ENCODE peak calls at places on chromosomes 7 and 10, in ten cellular contexts. O is T-helper 1 cell; W is naive thymus-derived CD4-positive, alpha-beta T cell; N is EH; Z is Right ventricle myocardium superior; C is substantia nigra; E is fibroblast of villous mesenchyme; J is astrocyte of the hippocampus; D is SW480; S is activated CD8-positive, alpha-beta memory T cell treated with anti-CD3 and anti-CD28 coated beads for 24 hours. V is an unnamed sample.

GRCh38 chr10:21926949-21927348 is 76.6 kb downstream of the DNAJC1 start:
- DNase-seq in E (peak), N (peak), O (no peak), J (peak), C (no peak), W (no peak), S (no peak), D (no peak), Z (no peak), V (no peak)

GRCh38 chr10:96287392-96288105 is 16.2 kb upstream of the BLNK start:
- DNase-seq in J (no peak), S (no peak), C (no peak), E (peak), N (no peak), O (no peak), D (peak), Z (no peak), W (no peak), V (no peak)

GRCh38 chr7:35261476-35262285 is 7.8 kb upstream of the TBX20 start:
- DNase-seq in C (no peak), N (no peak), E (no peak), D (no peak), S (no peak), O (no peak), Z (peak), W (no peak), J (peak), V (no peak)

GRCh38 chr10:133324198-133324792 is 12.4 kb downstream of the CALY start:
- DNase-seq in Z (peak), N (peak), E (peak), O (peak), S (no peak), J (peak), W (peak), D (peak), C (no peak), V (peak)

GRCh38 chr10:74855027-74855426 is 28.6 kb downstream of the KAT6B start:
- DNase-seq in C (no peak), W (no peak), S (no peak), J (no peak), E (peak), Z (peak), N (no peak), O (no peak), D (no peak), V (peak)

GRCh38 chr10:130621231-130621775 is 485.1 kb downstream of the GLRX3 start:
- DNase-seq in E (no peak), N (no peak), S (no peak), C (no peak), J (no peak), O (no peak), W (no peak), D (no peak), Z (no peak), V (no peak)

GRCh38 chr10:128930422-128930821 is 536.6 kb upstream of the MGMT start:
- DNase-seq in W (no peak), D (no peak), N (no peak), E (no peak), J (no peak), S (no peak), C (no peak), O (no peak), Z (no peak), V (no peak)

GRCh38 chr7:106041140-106041717 is 70.9 kb downstream of the SYPL1 start:
- DNase-seq in O (no peak), E (peak), J (peak), D (peak), W (peak), S (peak), C (no peak), Z (no peak), N (peak), V (peak)

GRCh38 chr10:122421054-122421625 is 33.3 kb upstream of the ARMS2 start:
- DNase-seq in J (no peak), S (no peak), C (no peak), Z (no peak), N (peak), O (no peak), D (no peak), W (peak), E (no peak), V (no peak)

GRCh38 chr10:132383751-132384181 is 13.2 kb upstream of the PWWP2B start:
- DNase-seq in E (no peak), N (no peak), Z (peak), J (no peak), D (no peak), C (no peak), W (no peak), O (no peak), S (no peak), V (peak)

GRCh38 chr7:28729685-28730084 is 228.4 kb downstream of the TRIL start:
- DNase-seq in C (no peak), J (peak), W (no peak), E (no peak), Z (no peak), N (peak), D (peak), S (no peak), O (no peak), V (no peak)

GRCh38 chr7:93147358-93147757 is 827 bp downstream of the SAMD9L start:
- DNase-seq in E (peak), O (peak), J (peak), C (no peak), S (peak), W (peak), N (peak), D (peak), Z (no peak), V (no peak)

GRCh38 chr7:88485811-88486210 is 179.1 kb upstream of the STEAP4 start:
- DNase-seq in Z (no peak), N (no peak), C (no peak), J (peak), S (no peak), O (no peak), W (no peak), D (no peak), E (no peak), V (no peak)

GRCh38 chr7:4809091-4809591 is 33.7 kb downstream of the AP5Z1 start:
- DNase-seq in N (no peak), Z (no peak), S (peak), W (peak), D (no peak), O (no peak), J (no peak), C (peak), E (no peak), V (no peak)

GRCh38 chr7:134866581-134866980 is 87.1 kb downstream of the CALD1 start:
- DNase-seq in O (no peak), E (peak), S (no peak), J (peak), C (no peak), Z (no peak), N (peak), W (no peak), D (no peak), V (no peak)

GRCh38 chr10:107434201-107434600 is 269.7 kb upstream of the SORCS1 start:
- DNase-seq in O (no peak), D (no peak), C (no peak), W (no peak), S (no peak), Z (no peak), E (no peak), J (no peak), N (no peak), V (no peak)

GRCh38 chr10:19416164-19416563 is 367.6 kb downstream of the MALRD1 start:
- DNase-seq in E (no peak), D (no peak), C (no peak), W (no peak), N (no peak), J (no peak), Z (no peak), O (no peak), S (no peak), V (no peak)

GRCh38 chr7:148813890-148814289 is 70.2 kb downstream of the EZH2 start:
- DNase-seq in N (no peak), J (no peak), W (no peak), Z (no peak), D (no peak), O (no peak), E (no peak), C (no peak), S (no peak), V (no peak)

GRCh38 chr10:2589226-2589625 is 478.1 kb upstream of the PFKP start:
- DNase-seq in D (no peak), S (no peak), W (no peak), N (no peak), C (no peak), E (no peak), J (no peak), Z (no peak), O (no peak), V (no peak)

GRCh38 chr7:96538632-96539031 is 171.0 kb downstream of the SEM1 start:
- DNase-seq in Z (no peak), S (no peak), O (no peak), N (no peak), J (no peak), D (no peak), C (no peak), E (no peak), W (no peak), V (no peak)

GRCh38 chr7:112137141-112138101 is 68.8 kb downstream of the DOCK4 start:
- DNase-seq in O (no peak), Z (no peak), W (no peak), D (no peak), J (no peak), N (no peak), E (no peak), C (no peak), S (no peak), V (no peak)

GRCh38 chr7:151135525-151135845 is 32.0 kb downstream of the GBX1 start:
- DNase-seq in J (no peak), N (no peak), Z (no peak), D (no peak), O (no peak), W (no peak), C (no peak), E (no peak), S (no peak), V (no peak)

GRCh38 chr7:99504281-99504602 is 220 bp upstream of the ZKSCAN5 start:
- DNase-seq in W (no peak), Z (no peak), S (no peak), N (no peak), C (no peak), J (no peak), O (no peak), D (no peak), E (no peak), V (peak)

GRCh38 chr7:94041529-94041928 is 37.4 kb upstream of the BET1 start:
- DNase-seq in W (no peak), C (no peak), E (peak), J (peak), O (no peak), Z (no peak), N (peak), S (no peak), D (no peak), V (no peak)

GRCh38 chr7:58316-58715 is 134.1 kb upstream of the FAM20C start:
- DNase-seq in D (no peak), Z (no peak), E (no peak), O (no peak), S (no peak), C (no peak), N (no peak), W (no peak), J (no peak), V (no peak)

GRCh38 chr10:113047605-113047962 is 97.5 kb downstream of the TCF7L2 start:
- DNase-seq in N (no peak), Z (peak), J (peak), E (peak), O (no peak), D (no peak), W (no peak), S (no peak), C (no peak), V (no peak)

GRCh38 chr10:53153831-53154230 is 381.2 kb upstream of the MBL2 start:
- DNase-seq in S (no peak), N (no peak), E (no peak), D (peak), Z (no peak), W (no peak), C (no peak), J (no peak), O (no peak), V (no peak)

GRCh38 chr7:30464231-30464660 is 14.3 kb downstream of the NOD1 start:
- DNase-seq in W (no peak), S (no peak), Z (no peak), N (no peak), C (no peak), J (no peak), E (no peak), O (no peak), D (no peak), V (no peak)